ENCODE peak calls at places on chromosomes 7 and 10, in seven cellular contexts. R is tibial nerve, U is H7, X is tibial artery, Q is lower lobe of right lung, W is WERI-Rb-1, L is OCI-LY7. C is an unnamed sample. For H3K36me3, the result is how much of the 10 kb centered on the place peaks cover.

GRCh38 chr10:124174071-124174566 is 80.7 kb upstream of the CHST15 start:
- DNase-seq in W (no peak), Q (no peak), R (no peak), L (no peak), X (no peak), U (peak), C (no peak)

GRCh38 chr7:105854516-105854915 is 21.9 kb downstream of the ATXN7L1 start:
- DNase-seq in W (no peak), X (no peak), U (no peak), Q (no peak), R (no peak), L (no peak), C (no peak)

GRCh38 chr10:60189861-60190475 is 199.7 kb downstream of the ANK3 start:
- DNase-seq in L (no peak), W (no peak), Q (no peak), X (no peak), U (no peak), R (no peak), C (no peak)

GRCh38 chr10:113093188-113094113 is 143.4 kb downstream of the TCF7L2 start:
- DNase-seq in L (no peak), U (no peak), W (no peak), Q (no peak), R (no peak), X (no peak), C (peak)

GRCh38 chr7:94632338-94633024 is 23.5 kb downstream of the SGCE start:
- DNase-seq in W (no peak), R (no peak), L (no peak), Q (no peak), U (no peak), X (no peak), C (peak)

GRCh38 chr10:8298871-8299570 is 244.5 kb downstream of the GATA3 start:
- DNase-seq in W (no peak), L (no peak), R (no peak), U (no peak), X (no peak), Q (no peak), C (no peak)

GRCh38 chr10:119341236-119342016 is 134.1 kb downstream of the GRK5 start:
- DNase-seq in Q (no peak), R (no peak), W (no peak), U (no peak), X (no peak), L (no peak), C (peak)

GRCh38 chr10:72038458-72039001 is 49.8 kb downstream of the SPOCK2 start:
- DNase-seq in R (no peak), W (no peak), X (no peak), L (no peak), U (no peak), Q (no peak), C (no peak)

GRCh38 chr10:49768329-49768728 is 6.2 kb upstream of the OGDHL start:
- DNase-seq in U (peak), W (no peak), X (no peak), L (no peak), R (no peak), Q (no peak), C (no peak)

GRCh38 chr10:77507313-77507712 is 130.3 kb downstream of the KCNMA1 start:
- DNase-seq in Q (no peak), W (no peak), R (no peak), U (no peak), X (no peak), L (no peak), C (no peak)

GRCh38 chr7:130048906-130049305 is 2.3 kb downstream of the ZC3HC1 start:
- DNase-seq in W (no peak), Q (no peak), U (no peak), L (no peak), X (no peak), R (no peak), C (peak)

GRCh38 chr7:4768597-4769569 is 6.5 kb upstream of the AP5Z1 start:
- DNase-seq in X (no peak), L (no peak), U (no peak), R (no peak), Q (no peak), W (no peak), C (no peak)

GRCh38 chr7:4764402-4765007 is 10.9 kb upstream of the AP5Z1 start:
- DNase-seq in R (no peak), L (no peak), U (no peak), W (no peak), Q (no peak), X (no peak), C (no peak)

GRCh38 chr7:4769753-4770152 is 5.7 kb upstream of the AP5Z1 start:
- DNase-seq in U (no peak), X (no peak), L (no peak), R (no peak), Q (no peak), W (no peak), C (no peak)

GRCh38 chr7:4765776-4766490 is 9.5 kb upstream of the AP5Z1 start:
- DNase-seq in X (no peak), Q (no peak), R (no peak), U (peak), W (no peak), L (no peak), C (no peak)

GRCh38 chr7:4766666-4767530 is 8.5 kb upstream of the AP5Z1 start:
- DNase-seq in Q (no peak), W (no peak), L (no peak), X (no peak), R (no peak), U (no peak), C (no peak)
- H3K36me3 ChIP-seq in Q (half or more), W (under half), L (under half), X (under half), R (half or more), U (under half), C (under half)

GRCh38 chr10:100239851-100240250 is 10.5 kb upstream of the CHUK start:
- DNase-seq in W (no peak), R (no peak), L (no peak), Q (no peak), U (no peak), X (no peak), C (no peak)
- H3K36me3 ChIP-seq in W (half or more), R (half or more), L (half or more), Q (half or more), U (under half), X (half or more), C (under half)

GRCh38 chr10:93478873-93479272 is 3.3 kb downstream of the MYOF start:
- DNase-seq in X (no peak), U (no peak), W (no peak), L (no peak), Q (no peak), R (no peak), C (no peak)
- H3K36me3 ChIP-seq in X (under half), U (under half), W (under half), L (under half), Q (under half), R (under half), C (under half)

DNA sequence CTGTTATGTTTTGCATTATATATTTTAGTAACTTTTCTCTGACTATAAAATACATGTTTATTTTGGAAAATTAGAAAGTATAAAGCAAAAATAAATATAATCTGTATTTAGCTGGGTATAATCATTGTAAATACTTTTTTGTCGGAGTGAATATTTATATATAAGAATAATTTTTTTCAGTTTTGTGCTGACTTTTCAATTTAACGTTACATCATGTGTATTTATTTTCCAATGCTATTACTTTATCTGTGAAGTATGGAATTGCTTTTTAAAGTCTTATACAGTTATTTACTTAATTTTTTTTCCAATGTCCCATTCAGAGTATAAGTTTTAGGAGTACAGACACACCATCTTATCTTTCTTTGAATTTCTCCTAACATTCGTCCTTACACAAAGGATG is 15.2 kb downstream of the AP3M1 start:
- DNase-seq in U (no peak), L (no peak), W (no peak), Q (no peak), R (no peak), X (no peak), C (no peak)
- H3K36me3 ChIP-seq in U (under half), L (half or more), W (half or more), Q (half or more), R (half or more), X (half or more), C (under half)